ENCODE peak calls at places on chromosomes 5 and 9, in eight cellular contexts. One of them, this sample, is unnamed.

GRCh38 chr5:154648229-154648628 is 106.9 kb upstream of the LARP1 start:
- DNase-seq in EL: no peak
- DNase-seq in activated gamma-delta T cell treated with Interleukin-2 at 50 U/mL for 16 hours: no peak
- DNase-seq in nephron progenitor cell: no peak
- DNase-seq in transverse colon: no peak
- DNase-seq in activated T-cell treated with anti-CD3 and anti-CD28 coated beads for 1 hour: no peak
- DNase-seq in T-helper 17 cell: no peak
- DNase-seq in stimulated activated CD8-positive, alpha-beta memory T cell treated with anti-CD3 and anti-CD28 coated beads, Interleukin-15, amount 100 ng/mL, for 4 hours: no peak
- DNase-seq in this sample: no peak

GRCh38 chr5:95803271-95804148 is 19.0 kb downstream of the GLRX start:
- DNase-seq in EL: no peak
- DNase-seq in activated gamma-delta T cell treated with Interleukin-2 at 50 U/mL for 16 hours: no peak
- DNase-seq in nephron progenitor cell: no peak
- DNase-seq in transverse colon: no peak
- DNase-seq in activated T-cell treated with anti-CD3 and anti-CD28 coated beads for 1 hour: no peak
- DNase-seq in T-helper 17 cell: no peak
- DNase-seq in stimulated activated CD8-positive, alpha-beta memory T cell treated with anti-CD3 and anti-CD28 coated beads, Interleukin-15, amount 100 ng/mL, for 4 hours: no peak
- DNase-seq in this sample: no peak

GRCh38 chr9:92680166-92681119 is 10.5 kb upstream of the IPPK start:
- DNase-seq in EL: no peak
- DNase-seq in activated gamma-delta T cell treated with Interleukin-2 at 50 U/mL for 16 hours: no peak
- DNase-seq in nephron progenitor cell: no peak
- DNase-seq in transverse colon: no peak
- DNase-seq in activated T-cell treated with anti-CD3 and anti-CD28 coated beads for 1 hour: no peak
- DNase-seq in T-helper 17 cell: no peak
- DNase-seq in stimulated activated CD8-positive, alpha-beta memory T cell treated with anti-CD3 and anti-CD28 coated beads, Interleukin-15, amount 100 ng/mL, for 4 hours: no peak
- DNase-seq in this sample: no peak

GRCh38 chr9:25603106-25603505 is 75.1 kb downstream of the TUSC1 start:
- DNase-seq in EL: no peak
- DNase-seq in activated gamma-delta T cell treated with Interleukin-2 at 50 U/mL for 16 hours: no peak
- DNase-seq in nephron progenitor cell: no peak
- DNase-seq in transverse colon: no peak
- DNase-seq in activated T-cell treated with anti-CD3 and anti-CD28 coated beads for 1 hour: no peak
- DNase-seq in T-helper 17 cell: no peak
- DNase-seq in stimulated activated CD8-positive, alpha-beta memory T cell treated with anti-CD3 and anti-CD28 coated beads, Interleukin-15, amount 100 ng/mL, for 4 hours: no peak
- DNase-seq in this sample: no peak

GRCh38 chr5:115948013-115948605 is 14.2 kb upstream of the LVRN start:
- DNase-seq in EL: no peak
- DNase-seq in activated gamma-delta T cell treated with Interleukin-2 at 50 U/mL for 16 hours: no peak
- DNase-seq in nephron progenitor cell: no peak
- DNase-seq in transverse colon: no peak
- DNase-seq in activated T-cell treated with anti-CD3 and anti-CD28 coated beads for 1 hour: no peak
- DNase-seq in T-helper 17 cell: no peak
- DNase-seq in stimulated activated CD8-positive, alpha-beta memory T cell treated with anti-CD3 and anti-CD28 coated beads, Interleukin-15, amount 100 ng/mL, for 4 hours: no peak
- DNase-seq in this sample: peak

GRCh38 chr9:34171753-34172535 is 6.9 kb upstream of the UBAP1 start:
- DNase-seq in EL: no peak
- DNase-seq in activated gamma-delta T cell treated with Interleukin-2 at 50 U/mL for 16 hours: peak
- DNase-seq in nephron progenitor cell: no peak
- DNase-seq in transverse colon: peak
- DNase-seq in activated T-cell treated with anti-CD3 and anti-CD28 coated beads for 1 hour: no peak
- DNase-seq in T-helper 17 cell: peak
- DNase-seq in stimulated activated CD8-positive, alpha-beta memory T cell treated with anti-CD3 and anti-CD28 coated beads, Interleukin-15, amount 100 ng/mL, for 4 hours: no peak
- DNase-seq in this sample: no peak

GRCh38 chr9:120109242-120109641 is 470.7 kb downstream of the CDK5RAP2 start:
- DNase-seq in EL: peak
- DNase-seq in activated gamma-delta T cell treated with Interleukin-2 at 50 U/mL for 16 hours: no peak
- DNase-seq in nephron progenitor cell: peak
- DNase-seq in transverse colon: no peak
- DNase-seq in activated T-cell treated with anti-CD3 and anti-CD28 coated beads for 1 hour: no peak
- DNase-seq in T-helper 17 cell: no peak
- DNase-seq in stimulated activated CD8-positive, alpha-beta memory T cell treated with anti-CD3 and anti-CD28 coated beads, Interleukin-15, amount 100 ng/mL, for 4 hours: no peak
- DNase-seq in this sample: no peak

GRCh38 chr5:13659391-13659790 is 285.1 kb downstream of the DNAH5 start:
- DNase-seq in EL: peak
- DNase-seq in activated gamma-delta T cell treated with Interleukin-2 at 50 U/mL for 16 hours: no peak
- DNase-seq in nephron progenitor cell: no peak
- DNase-seq in transverse colon: no peak
- DNase-seq in activated T-cell treated with anti-CD3 and anti-CD28 coated beads for 1 hour: no peak
- DNase-seq in T-helper 17 cell: no peak
- DNase-seq in stimulated activated CD8-positive, alpha-beta memory T cell treated with anti-CD3 and anti-CD28 coated beads, Interleukin-15, amount 100 ng/mL, for 4 hours: no peak
- DNase-seq in this sample: no peak

GRCh38 chr5:103094737-103095136 is 25.2 kb downstream of the GIN1 start:
- DNase-seq in EL: no peak
- DNase-seq in activated gamma-delta T cell treated with Interleukin-2 at 50 U/mL for 16 hours: no peak
- DNase-seq in nephron progenitor cell: no peak
- DNase-seq in transverse colon: no peak
- DNase-seq in activated T-cell treated with anti-CD3 and anti-CD28 coated beads for 1 hour: no peak
- DNase-seq in T-helper 17 cell: no peak
- DNase-seq in stimulated activated CD8-positive, alpha-beta memory T cell treated with anti-CD3 and anti-CD28 coated beads, Interleukin-15, amount 100 ng/mL, for 4 hours: no peak
- DNase-seq in this sample: no peak

GRCh38 chr5:78824826-78825225 is 160.3 kb downstream of the ARSB start:
- DNase-seq in EL: no peak
- DNase-seq in activated gamma-delta T cell treated with Interleukin-2 at 50 U/mL for 16 hours: no peak
- DNase-seq in nephron progenitor cell: no peak
- DNase-seq in transverse colon: no peak
- DNase-seq in activated T-cell treated with anti-CD3 and anti-CD28 coated beads for 1 hour: no peak
- DNase-seq in T-helper 17 cell: no peak
- DNase-seq in stimulated activated CD8-positive, alpha-beta memory T cell treated with anti-CD3 and anti-CD28 coated beads, Interleukin-15, amount 100 ng/mL, for 4 hours: no peak
- DNase-seq in this sample: no peak

This sample was measured in NCI-H446.